ENCODE peak calls at places on chromosomes 3 and 15, in nine cellular contexts. G is stimulated activated CD8-positive, alpha-beta memory T cell treated with anti-CD3 and anti-CD28 coated beads, Interleukin-7, amount 100 ng/mL, for 24 hours; S is C1 segment of cervical spinal cord; I is stimulated activated naive B cell treated with anti-CD40 and anti-IgM and Interleukin-4, amounts not matched to agents 10 μg/mL and 1 μg/mL and 100 μg/mL, for 72 hours; N is naive B cell; Y is prostate gland; O is pancreas; X is substantia nigra; Q is ovary. K is an unnamed sample.
A peak's percentile ranks its signal among the peaks of the same experiment; 100 is the strongest.

GRCh38 chr15:55827204-55827603 is 84.3 kb upstream of the PRTG start:
- DNase-seq in G (no peak), S (no peak), I (no peak), N (no peak), Y (no peak), O (no peak), X (no peak), Q (no peak), K (no peak)

GRCh38 chr3:146682176-146682575 is 77.0 kb upstream of the PLSCR5 start:
- DNase-seq in G (no peak), S (no peak), I (no peak), N (no peak), Y (no peak), O (no peak), X (no peak), Q (no peak), K (no peak)

GRCh38 chr3:177567833-177568232 is 370.6 kb upstream of the TBL1XR1 start:
- DNase-seq in G (no peak), S (no peak), I (no peak), N (no peak), Y (no peak), O (no peak), X (no peak), Q (no peak), K (no peak)

GRCh38 chr15:78928616-78929093 is 16.2 kb downstream of the CTSH start:
- DNase-seq in G (no peak), S (no peak), I (no peak), N (no peak), Y (no peak), O (no peak), X (no peak), Q (no peak), K (no peak)

GRCh38 chr15:87403973-87404372 is 852.6 kb downstream of the NTRK3 start:
- DNase-seq in G (no peak), S (no peak), I (no peak), N (no peak), Y (no peak), O (no peak), X (no peak), Q (no peak), K (no peak)

GRCh38 chr3:53169045-53169831 is 8.2 kb downstream of the PRKCD start:
- DNase-seq in G (no peak), S (no peak), I (no peak), N (no peak), Y (peak; percentile 42), O (no peak), X (no peak), Q (no peak), K (no peak)

GRCh38 chr3:169298247-169298992 is 365.1 kb downstream of the MECOM start:
- DNase-seq in G (no peak), S (no peak), I (no peak), N (no peak), Y (no peak), O (no peak), X (no peak), Q (no peak), K (no peak)

GRCh38 chr3:139686206-139686605 is 8.4 kb upstream of the NMNAT3 start:
- DNase-seq in G (no peak), S (no peak), I (no peak), N (no peak), Y (no peak), O (no peak), X (no peak), Q (no peak), K (no peak)

GRCh38 chr15:29475096-29475495 is 205.5 kb upstream of the NSMCE3 start:
- DNase-seq in G (no peak), S (no peak), I (no peak), N (no peak), Y (no peak), O (no peak), X (no peak), Q (no peak), K (no peak)

GRCh38 chr3:51343918-51344687 is 41.0 kb upstream of the MANF start:
- DNase-seq in G (no peak), S (no peak), I (no peak), N (no peak), Y (no peak), O (no peak), X (no peak), Q (no peak), K (no peak)